ENCODE peak calls at places on chromosomes 16 and 17, in six cellular contexts. One of them, this sample, is unnamed.

GRCh38 chr16:69404275-69404805 is 18.5 kb upstream of the TERF2 start:
- ATAC-seq in pancreas: peak
- ATAC-seq in activated T-cell treated with anti-CD3 and anti-CD28 coated beads, Interleukin-2, amount 50 U/mL, for 72 hours: no peak
- ATAC-seq in CD8-positive, alpha-beta T cell: no peak
- ATAC-seq in mucosa of descending colon: peak
- ATAC-seq in upper lobe of left lung: peak
- ATAC-seq in this sample: no peak

GRCh38 chr17:39782481-39782880 is 44.7 kb downstream of the GRB7 start:
- ATAC-seq in pancreas: peak
- ATAC-seq in activated T-cell treated with anti-CD3 and anti-CD28 coated beads, Interleukin-2, amount 50 U/mL, for 72 hours: no peak
- ATAC-seq in CD8-positive, alpha-beta T cell: no peak
- ATAC-seq in mucosa of descending colon: peak
- ATAC-seq in upper lobe of left lung: peak
- ATAC-seq in this sample: no peak

GRCh38 chr17:58677204-58677880 is 14.5 kb downstream of the TEX14 start:
- ATAC-seq in pancreas: no peak
- ATAC-seq in activated T-cell treated with anti-CD3 and anti-CD28 coated beads, Interleukin-2, amount 50 U/mL, for 72 hours: peak
- ATAC-seq in CD8-positive, alpha-beta T cell: no peak
- ATAC-seq in mucosa of descending colon: no peak
- ATAC-seq in upper lobe of left lung: no peak
- ATAC-seq in this sample: no peak

GRCh38 chr17:40060887-40061480 is 1.8 kb upstream of the THRA start:
- ATAC-seq in pancreas: no peak
- ATAC-seq in activated T-cell treated with anti-CD3 and anti-CD28 coated beads, Interleukin-2, amount 50 U/mL, for 72 hours: no peak
- ATAC-seq in CD8-positive, alpha-beta T cell: no peak
- ATAC-seq in mucosa of descending colon: no peak
- ATAC-seq in upper lobe of left lung: no peak
- ATAC-seq in this sample: no peak

GRCh38 chr17:3965123-3965800 is 1.0 kb upstream of the ATP2A3 start:
- ATAC-seq in pancreas: peak
- ATAC-seq in activated T-cell treated with anti-CD3 and anti-CD28 coated beads, Interleukin-2, amount 50 U/mL, for 72 hours: peak
- ATAC-seq in CD8-positive, alpha-beta T cell: peak
- ATAC-seq in mucosa of descending colon: peak
- ATAC-seq in upper lobe of left lung: peak
- ATAC-seq in this sample: peak

GRCh38 chr17:51645056-51645455 is 384.7 kb downstream of the UTP18 start:
- ATAC-seq in pancreas: no peak
- ATAC-seq in activated T-cell treated with anti-CD3 and anti-CD28 coated beads, Interleukin-2, amount 50 U/mL, for 72 hours: no peak
- ATAC-seq in CD8-positive, alpha-beta T cell: no peak
- ATAC-seq in mucosa of descending colon: no peak
- ATAC-seq in upper lobe of left lung: no peak
- ATAC-seq in this sample: no peak

GRCh38 chr16:88881675-88882357 is 15.4 kb upstream of the PABPN1L start:
- ATAC-seq in pancreas: no peak
- ATAC-seq in activated T-cell treated with anti-CD3 and anti-CD28 coated beads, Interleukin-2, amount 50 U/mL, for 72 hours: no peak
- ATAC-seq in CD8-positive, alpha-beta T cell: no peak
- ATAC-seq in mucosa of descending colon: no peak
- ATAC-seq in upper lobe of left lung: no peak
- ATAC-seq in this sample: no peak

GRCh38 chr17:82942166-82943130 is 102.6 kb upstream of the ZNF750 start:
- ATAC-seq in pancreas: no peak
- ATAC-seq in activated T-cell treated with anti-CD3 and anti-CD28 coated beads, Interleukin-2, amount 50 U/mL, for 72 hours: no peak
- ATAC-seq in CD8-positive, alpha-beta T cell: no peak
- ATAC-seq in mucosa of descending colon: no peak
- ATAC-seq in upper lobe of left lung: no peak
- ATAC-seq in this sample: no peak

GRCh38 chr17:30961213-30962188 is 9.3 kb upstream of the RNF135 start:
- ATAC-seq in pancreas: peak
- ATAC-seq in activated T-cell treated with anti-CD3 and anti-CD28 coated beads, Interleukin-2, amount 50 U/mL, for 72 hours: peak
- ATAC-seq in CD8-positive, alpha-beta T cell: no peak
- ATAC-seq in mucosa of descending colon: peak
- ATAC-seq in upper lobe of left lung: no peak
- ATAC-seq in this sample: peak

GRCh38 chr16:56999409-57000270 is 10.3 kb downstream of the NLRC5 start:
- ATAC-seq in pancreas: peak
- ATAC-seq in activated T-cell treated with anti-CD3 and anti-CD28 coated beads, Interleukin-2, amount 50 U/mL, for 72 hours: peak
- ATAC-seq in CD8-positive, alpha-beta T cell: peak
- ATAC-seq in mucosa of descending colon: peak
- ATAC-seq in upper lobe of left lung: peak
- ATAC-seq in this sample: peak

GRCh38 chr16:15572329-15573001 is 70.5 kb downstream of the MARF1 start:
- ATAC-seq in pancreas: peak
- ATAC-seq in activated T-cell treated with anti-CD3 and anti-CD28 coated beads, Interleukin-2, amount 50 U/mL, for 72 hours: peak
- ATAC-seq in CD8-positive, alpha-beta T cell: no peak
- ATAC-seq in mucosa of descending colon: peak
- ATAC-seq in upper lobe of left lung: no peak
- ATAC-seq in this sample: no peak

GRCh38 chr16:57668259-57668563 is at the start of gene ADGRG3:
- ATAC-seq in pancreas: no peak
- ATAC-seq in activated T-cell treated with anti-CD3 and anti-CD28 coated beads, Interleukin-2, amount 50 U/mL, for 72 hours: no peak
- ATAC-seq in CD8-positive, alpha-beta T cell: no peak
- ATAC-seq in mucosa of descending colon: no peak
- ATAC-seq in upper lobe of left lung: no peak
- ATAC-seq in this sample: no peak

GRCh38 chr17:29732613-29733012 is 109.9 kb upstream of the CORO6 start:
- ATAC-seq in pancreas: no peak
- ATAC-seq in activated T-cell treated with anti-CD3 and anti-CD28 coated beads, Interleukin-2, amount 50 U/mL, for 72 hours: no peak
- ATAC-seq in CD8-positive, alpha-beta T cell: no peak
- ATAC-seq in mucosa of descending colon: peak
- ATAC-seq in upper lobe of left lung: no peak
- ATAC-seq in this sample: no peak

GRCh38 chr17:17506181-17506741 is 10.1 kb upstream of the RASD1 start:
- ATAC-seq in pancreas: peak
- ATAC-seq in activated T-cell treated with anti-CD3 and anti-CD28 coated beads, Interleukin-2, amount 50 U/mL, for 72 hours: no peak
- ATAC-seq in CD8-positive, alpha-beta T cell: no peak
- ATAC-seq in mucosa of descending colon: peak
- ATAC-seq in upper lobe of left lung: no peak
- ATAC-seq in this sample: no peak

GRCh38 chr16:76199681-76200210 is 77.5 kb upstream of the CNTNAP4 start:
- ATAC-seq in pancreas: no peak
- ATAC-seq in activated T-cell treated with anti-CD3 and anti-CD28 coated beads, Interleukin-2, amount 50 U/mL, for 72 hours: no peak
- ATAC-seq in CD8-positive, alpha-beta T cell: no peak
- ATAC-seq in mucosa of descending colon: no peak
- ATAC-seq in upper lobe of left lung: no peak
- ATAC-seq in this sample: no peak

GRCh38 chr16:26598061-26598460 is 468.7 kb upstream of the C16orf82 start:
- ATAC-seq in pancreas: no peak
- ATAC-seq in activated T-cell treated with anti-CD3 and anti-CD28 coated beads, Interleukin-2, amount 50 U/mL, for 72 hours: peak
- ATAC-seq in CD8-positive, alpha-beta T cell: peak
- ATAC-seq in mucosa of descending colon: peak
- ATAC-seq in upper lobe of left lung: no peak
- ATAC-seq in this sample: no peak

GRCh38 chr16:48505705-48506104 is 104.3 kb downstream of the N4BP1 start:
- ATAC-seq in pancreas: no peak
- ATAC-seq in activated T-cell treated with anti-CD3 and anti-CD28 coated beads, Interleukin-2, amount 50 U/mL, for 72 hours: no peak
- ATAC-seq in CD8-positive, alpha-beta T cell: no peak
- ATAC-seq in mucosa of descending colon: no peak
- ATAC-seq in upper lobe of left lung: no peak
- ATAC-seq in this sample: no peak

GRCh38 chr16:88914750-88915368 is 48.4 kb upstream of the PABPN1L start:
- ATAC-seq in pancreas: no peak
- ATAC-seq in activated T-cell treated with anti-CD3 and anti-CD28 coated beads, Interleukin-2, amount 50 U/mL, for 72 hours: no peak
- ATAC-seq in CD8-positive, alpha-beta T cell: no peak
- ATAC-seq in mucosa of descending colon: peak
- ATAC-seq in upper lobe of left lung: no peak
- ATAC-seq in this sample: peak

GRCh38 chr16:53775106-53775820 is 71.3 kb downstream of the FTO start:
- ATAC-seq in pancreas: no peak
- ATAC-seq in activated T-cell treated with anti-CD3 and anti-CD28 coated beads, Interleukin-2, amount 50 U/mL, for 72 hours: no peak
- ATAC-seq in CD8-positive, alpha-beta T cell: no peak
- ATAC-seq in mucosa of descending colon: peak
- ATAC-seq in upper lobe of left lung: no peak
- ATAC-seq in this sample: no peak

GRCh38 chr17:6070895-6071511 is 824 bp downstream of the WSCD1 start:
- ATAC-seq in pancreas: peak
- ATAC-seq in activated T-cell treated with anti-CD3 and anti-CD28 coated beads, Interleukin-2, amount 50 U/mL, for 72 hours: peak
- ATAC-seq in CD8-positive, alpha-beta T cell: no peak
- ATAC-seq in mucosa of descending colon: peak
- ATAC-seq in upper lobe of left lung: no peak
- ATAC-seq in this sample: peak

GRCh38 chr16:1094124-1094479 is 1.9 kb downstream of the C1QTNF8 start:
- ATAC-seq in pancreas: no peak
- ATAC-seq in activated T-cell treated with anti-CD3 and anti-CD28 coated beads, Interleukin-2, amount 50 U/mL, for 72 hours: no peak
- ATAC-seq in CD8-positive, alpha-beta T cell: no peak
- ATAC-seq in mucosa of descending colon: no peak
- ATAC-seq in upper lobe of left lung: no peak
- ATAC-seq in this sample: no peak

GRCh38 chr17:57552114-57552601 is 192.9 kb downstream of the CCDC182 start:
- ATAC-seq in pancreas: no peak
- ATAC-seq in activated T-cell treated with anti-CD3 and anti-CD28 coated beads, Interleukin-2, amount 50 U/mL, for 72 hours: peak
- ATAC-seq in CD8-positive, alpha-beta T cell: peak
- ATAC-seq in mucosa of descending colon: peak
- ATAC-seq in upper lobe of left lung: no peak
- ATAC-seq in this sample: peak

GRCh38 chr16:66240565-66240964 is 125.9 kb upstream of the CDH5 start:
- ATAC-seq in pancreas: no peak
- ATAC-seq in activated T-cell treated with anti-CD3 and anti-CD28 coated beads, Interleukin-2, amount 50 U/mL, for 72 hours: no peak
- ATAC-seq in CD8-positive, alpha-beta T cell: no peak
- ATAC-seq in mucosa of descending colon: no peak
- ATAC-seq in upper lobe of left lung: no peak
- ATAC-seq in this sample: no peak

GRCh38 chr16:29910819-29911675 is 10.8 kb downstream of the ASPHD1 start:
- ATAC-seq in pancreas: no peak
- ATAC-seq in activated T-cell treated with anti-CD3 and anti-CD28 coated beads, Interleukin-2, amount 50 U/mL, for 72 hours: no peak
- ATAC-seq in CD8-positive, alpha-beta T cell: no peak
- ATAC-seq in mucosa of descending colon: peak
- ATAC-seq in upper lobe of left lung: no peak
- ATAC-seq in this sample: no peak

GRCh38 chr17:40791116-40791515 is 8.6 kb downstream of the KRT28 start:
- ATAC-seq in pancreas: no peak
- ATAC-seq in activated T-cell treated with anti-CD3 and anti-CD28 coated beads, Interleukin-2, amount 50 U/mL, for 72 hours: no peak
- ATAC-seq in CD8-positive, alpha-beta T cell: no peak
- ATAC-seq in mucosa of descending colon: no peak
- ATAC-seq in upper lobe of left lung: no peak
- ATAC-seq in this sample: no peak

GRCh38 chr17:55730380-55730779 is 7.7 kb upstream of the TMEM100 start:
- ATAC-seq in pancreas: no peak
- ATAC-seq in activated T-cell treated with anti-CD3 and anti-CD28 coated beads, Interleukin-2, amount 50 U/mL, for 72 hours: no peak
- ATAC-seq in CD8-positive, alpha-beta T cell: no peak
- ATAC-seq in mucosa of descending colon: no peak
- ATAC-seq in upper lobe of left lung: no peak
- ATAC-seq in this sample: no peak